ENCODE peak calls at places on chromosomes 4 and X, in eight cellular contexts. One of them, this sample, is unnamed.
A peak's percentile ranks its signal among the peaks of the same experiment; 100 is the strongest.

GRCh38 chr4:183746305-183747229 is 87.5 kb downstream of the TRAPPC11 start:
- DNase-seq in thyroid gland: peak; percentile 71
- DNase-seq in endodermal cell: peak; percentile 37
- DNase-seq in ovary: no peak
- DNase-seq in Peyer's patch: no peak
- DNase-seq in Karpas-422: no peak
- DNase-seq in colonic mucosa: no peak
- DNase-seq in IMR-90: peak; percentile 6
- DNase-seq in this sample: no peak

GRCh38 chrX:119482497-119483480 is 14.5 kb downstream of the SLC25A5 start:
- DNase-seq in Karpas-422: peak; percentile 80
- DNase-seq in ovary: peak; percentile 54
- DNase-seq in Peyer's patch: peak; percentile 79
- DNase-seq in colonic mucosa: peak; percentile 72
- DNase-seq in endodermal cell: peak; percentile 88
- DNase-seq in thyroid gland: peak; percentile 42
- DNase-seq in IMR-90: peak; percentile 39
- DNase-seq in this sample: peak; percentile 75

GRCh38 chr4:185227131-185227551 is 17.7 kb downstream of the SNX25 start:
- DNase-seq in colonic mucosa: no peak
- DNase-seq in ovary: no peak
- DNase-seq in IMR-90: peak; percentile 13
- DNase-seq in endodermal cell: no peak
- DNase-seq in Peyer's patch: no peak
- DNase-seq in thyroid gland: peak; percentile 43
- DNase-seq in Karpas-422: peak; percentile 54
- DNase-seq in this sample: no peak

GRCh38 chr4:68736813-68737212 is 66.4 kb upstream of the UGT2B15 start:
- DNase-seq in Karpas-422: no peak
- DNase-seq in thyroid gland: no peak
- DNase-seq in endodermal cell: no peak
- DNase-seq in ovary: no peak
- DNase-seq in Peyer's patch: no peak
- DNase-seq in colonic mucosa: no peak
- DNase-seq in IMR-90: no peak
- DNase-seq in this sample: no peak

GRCh38 chr4:146317783-146318182 is 103.4 kb downstream of the REELD1 start:
- DNase-seq in Peyer's patch: no peak
- DNase-seq in thyroid gland: no peak
- DNase-seq in ovary: no peak
- DNase-seq in Karpas-422: no peak
- DNase-seq in IMR-90: no peak
- DNase-seq in colonic mucosa: no peak
- DNase-seq in endodermal cell: no peak
- DNase-seq in this sample: no peak

GRCh38 chr4:42391356-42391675 is 6.0 kb upstream of the SHISA3 start:
- DNase-seq in Karpas-422: no peak
- DNase-seq in Peyer's patch: no peak
- DNase-seq in endodermal cell: no peak
- DNase-seq in IMR-90: no peak
- DNase-seq in ovary: no peak
- DNase-seq in thyroid gland: no peak
- DNase-seq in colonic mucosa: no peak
- DNase-seq in this sample: no peak

GRCh38 chr4:165476214-165477098 is 97.6 kb downstream of the CPE start:
- DNase-seq in colonic mucosa: no peak
- DNase-seq in thyroid gland: peak; percentile 7
- DNase-seq in IMR-90: peak; percentile 2
- DNase-seq in Peyer's patch: no peak
- DNase-seq in ovary: no peak
- DNase-seq in endodermal cell: no peak
- DNase-seq in Karpas-422: no peak
- DNase-seq in this sample: no peak

GRCh38 chrX:15761564-15762191 is 23.6 kb downstream of the CA5B start:
- DNase-seq in colonic mucosa: peak; percentile 26
- DNase-seq in Peyer's patch: no peak
- DNase-seq in thyroid gland: no peak
- DNase-seq in IMR-90: peak; percentile 41
- DNase-seq in ovary: no peak
- DNase-seq in endodermal cell: peak; percentile 79
- DNase-seq in Karpas-422: peak; percentile 78
- DNase-seq in this sample: no peak

GRCh38 chr4:113541933-113542332 is 219.6 kb downstream of the CAMK2D start:
- DNase-seq in Peyer's patch: no peak
- DNase-seq in ovary: no peak
- DNase-seq in IMR-90: peak; percentile 48
- DNase-seq in colonic mucosa: no peak
- DNase-seq in endodermal cell: no peak
- DNase-seq in Karpas-422: no peak
- DNase-seq in thyroid gland: no peak
- DNase-seq in this sample: no peak

GRCh38 chr4:144355809-144356757 is 215.6 kb upstream of the GYPA start:
- DNase-seq in endodermal cell: peak; percentile 72
- DNase-seq in Karpas-422: peak; percentile 48
- DNase-seq in thyroid gland: no peak
- DNase-seq in Peyer's patch: no peak
- DNase-seq in colonic mucosa: peak; percentile 23
- DNase-seq in IMR-90: peak; percentile 78
- DNase-seq in ovary: no peak
- DNase-seq in this sample: no peak

GRCh38 chrX:155857561-155857960 is 23.6 kb upstream of the VAMP7 start:
- DNase-seq in Karpas-422: no peak
- DNase-seq in ovary: no peak
- DNase-seq in thyroid gland: no peak
- DNase-seq in IMR-90: no peak
- DNase-seq in Peyer's patch: no peak
- DNase-seq in endodermal cell: peak; percentile 51
- DNase-seq in colonic mucosa: no peak
- DNase-seq in this sample: no peak

GRCh38 chrX:9907645-9908387 is 59.3 kb upstream of the CLDN34 start:
- DNase-seq in endodermal cell: no peak
- DNase-seq in ovary: no peak
- DNase-seq in thyroid gland: no peak
- DNase-seq in IMR-90: peak; percentile 94
- DNase-seq in Peyer's patch: no peak
- DNase-seq in colonic mucosa: no peak
- DNase-seq in Karpas-422: no peak
- DNase-seq in this sample: no peak

GRCh38 chr4:34412233-34412632 is 1832.1 kb downstream of the ARAP2 start:
- DNase-seq in endodermal cell: no peak
- DNase-seq in Karpas-422: no peak
- DNase-seq in Peyer's patch: no peak
- DNase-seq in ovary: no peak
- DNase-seq in thyroid gland: no peak
- DNase-seq in IMR-90: no peak
- DNase-seq in colonic mucosa: no peak
- DNase-seq in this sample: no peak

GRCh38 chrX:146109362-146109761 is 291.7 kb downstream of the SLITRK2 start:
- DNase-seq in Peyer's patch: no peak
- DNase-seq in ovary: no peak
- DNase-seq in colonic mucosa: no peak
- DNase-seq in thyroid gland: no peak
- DNase-seq in IMR-90: no peak
- DNase-seq in Karpas-422: no peak
- DNase-seq in endodermal cell: no peak
- DNase-seq in this sample: no peak

GRCh38 chr4:38287090-38287843 is 327.1 kb downstream of the PTTG2 start:
- DNase-seq in thyroid gland: no peak
- DNase-seq in Karpas-422: no peak
- DNase-seq in IMR-90: no peak
- DNase-seq in colonic mucosa: no peak
- DNase-seq in ovary: no peak
- DNase-seq in Peyer's patch: no peak
- DNase-seq in endodermal cell: peak; percentile 82
- DNase-seq in this sample: no peak

GRCh38 chr4:172042714-172043114 is 229.5 kb downstream of the GALNTL6 start:
- DNase-seq in ovary: no peak
- DNase-seq in colonic mucosa: no peak
- DNase-seq in Peyer's patch: no peak
- DNase-seq in thyroid gland: no peak
- DNase-seq in endodermal cell: no peak
- DNase-seq in IMR-90: no peak
- DNase-seq in Karpas-422: no peak
- DNase-seq in this sample: no peak

GRCh38 chr4:111984169-111984873 is 160.9 kb upstream of the FAM241A start:
- DNase-seq in endodermal cell: peak; percentile 49
- DNase-seq in Karpas-422: no peak
- DNase-seq in colonic mucosa: no peak
- DNase-seq in thyroid gland: no peak
- DNase-seq in Peyer's patch: no peak
- DNase-seq in IMR-90: no peak
- DNase-seq in ovary: no peak
- DNase-seq in this sample: no peak
- H3K4me1 ChIP-seq in endodermal cell: no peaks in the 10 kb centered on the region
- H3K4me1 ChIP-seq in Karpas-422: no peaks in the 10 kb centered on the region
- H3K4me1 ChIP-seq in colonic mucosa: no peaks in the 10 kb centered on the region
- H3K4me1 ChIP-seq in thyroid gland: no peaks in the 10 kb centered on the region
- H3K4me1 ChIP-seq in Peyer's patch: peaks cover 16% of the 10 kb centered on the region
- H3K4me1 ChIP-seq in IMR-90: no peaks in the 10 kb centered on the region
- H3K4me1 ChIP-seq in ovary: no peaks in the 10 kb centered on the region
- H3K4me1 ChIP-seq in this sample: no peaks in the 10 kb centered on the region

DNA sequence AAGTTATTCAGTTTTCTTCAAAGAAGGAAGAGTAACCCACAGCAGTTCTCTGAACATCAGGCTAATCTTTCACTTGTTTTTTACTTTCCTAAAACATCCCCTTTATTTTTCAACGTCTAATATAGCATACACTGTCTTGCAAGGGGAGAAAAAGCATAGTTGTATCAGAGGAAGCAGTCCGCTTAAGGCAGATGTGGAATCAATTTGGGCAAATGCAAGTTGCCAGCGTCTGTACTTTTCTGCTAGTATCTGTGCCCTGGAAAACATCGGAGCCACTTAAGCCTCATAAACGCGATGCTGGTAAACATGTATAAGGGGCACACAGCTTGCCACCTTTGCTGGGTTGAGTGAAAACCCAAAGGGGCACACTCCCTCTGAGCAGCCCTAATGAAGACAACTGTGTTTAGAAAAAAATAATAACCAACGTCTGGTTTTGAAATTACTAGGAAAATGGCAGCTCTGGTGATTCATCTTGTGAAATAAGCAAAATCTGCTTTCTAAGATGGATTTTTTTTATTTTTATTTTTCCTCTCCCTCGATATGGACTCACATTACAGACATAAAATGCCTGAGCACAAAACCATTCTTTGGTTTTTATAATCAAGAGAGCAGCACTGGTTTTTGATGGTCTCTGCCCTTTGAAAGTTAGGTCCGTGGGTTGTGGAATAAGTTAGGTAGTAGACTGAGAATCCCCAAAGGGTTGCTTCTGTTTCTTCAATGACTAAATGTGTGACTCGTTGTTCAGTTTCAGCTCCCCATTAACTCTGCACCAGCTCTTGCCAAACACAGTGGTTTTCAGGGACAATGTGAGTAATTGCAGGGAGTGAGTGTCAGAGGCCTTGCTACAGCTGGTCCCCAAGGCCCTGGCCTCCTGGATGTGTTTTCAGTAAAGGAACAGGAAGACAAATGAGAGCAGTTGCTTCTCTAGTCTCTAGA is 24.5 kb downstream of the SMIM20 start:
- DNase-seq in colonic mucosa: no peak
- DNase-seq in thyroid gland: no peak
- DNase-seq in IMR-90: peak; percentile 77
- DNase-seq in Peyer's patch: no peak
- DNase-seq in ovary: no peak
- DNase-seq in endodermal cell: no peak
- DNase-seq in Karpas-422: no peak
- DNase-seq in this sample: no peak
- H3K4me3 ChIP-seq in colonic mucosa: no peak overlapping the region
- H3K4me3 ChIP-seq in thyroid gland: no peak overlapping the region
- H3K4me3 ChIP-seq in IMR-90: no peak overlapping the region
- H3K4me3 ChIP-seq in Peyer's patch: no peak overlapping the region
- H3K4me3 ChIP-seq in ovary: no peak overlapping the region
- H3K4me3 ChIP-seq in endodermal cell: no peak overlapping the region
- H3K4me3 ChIP-seq in Karpas-422: no peak overlapping the region
- H3K4me3 ChIP-seq in this sample: no peak overlapping the region

GRCh38 chrX:153379971-153380581 is 21.1 kb downstream of the PNMA6E start:
- DNase-seq in thyroid gland: peak; percentile 63
- DNase-seq in Peyer's patch: no peak
- DNase-seq in Karpas-422: no peak
- DNase-seq in ovary: no peak
- DNase-seq in IMR-90: no peak
- DNase-seq in colonic mucosa: no peak
- DNase-seq in endodermal cell: no peak
- DNase-seq in this sample: no peak
- H3K9me3 ChIP-seq in thyroid gland: no peaks in the 10 kb centered on the region
- H3K9me3 ChIP-seq in Peyer's patch: no peaks in the 10 kb centered on the region
- H3K9me3 ChIP-seq in Karpas-422: peaks cover 7% of the 10 kb centered on the region
- H3K9me3 ChIP-seq in ovary: no peaks in the 10 kb centered on the region
- H3K9me3 ChIP-seq in IMR-90: no peaks in the 10 kb centered on the region
- H3K9me3 ChIP-seq in colonic mucosa: no peaks in the 10 kb centered on the region
- H3K9me3 ChIP-seq in endodermal cell: no peaks in the 10 kb centered on the region
- H3K9me3 ChIP-seq in this sample: peaks cover 9% of the 10 kb centered on the region

DNA sequence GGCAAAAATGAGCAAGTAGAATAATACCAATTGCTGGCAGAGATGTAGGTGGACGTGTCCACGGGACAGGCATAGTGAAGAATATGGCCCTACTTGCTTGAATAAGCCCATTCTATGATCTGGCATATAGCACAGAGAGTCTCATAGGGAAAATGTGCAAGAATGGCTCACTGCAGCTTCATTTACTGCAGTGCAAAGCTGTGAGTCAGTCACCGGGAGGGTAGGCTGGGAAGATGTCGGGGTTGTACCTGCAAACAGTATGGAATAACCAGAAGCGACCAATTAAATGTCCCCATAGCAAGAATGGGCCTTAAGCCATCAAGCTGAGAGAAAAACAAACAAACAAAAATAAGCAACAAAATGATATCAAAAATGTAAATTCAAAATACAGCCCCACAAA is 74.3 kb downstream of the DHX15 start:
- DNase-seq in endodermal cell: no peak
- DNase-seq in Karpas-422: no peak
- DNase-seq in Peyer's patch: no peak
- DNase-seq in colonic mucosa: no peak
- DNase-seq in thyroid gland: no peak
- DNase-seq in IMR-90: peak; percentile 24
- DNase-seq in ovary: no peak
- DNase-seq in this sample: no peak
- H3K4me1 ChIP-seq in endodermal cell: no peaks in the 10 kb centered on the region
- H3K4me1 ChIP-seq in Karpas-422: no peaks in the 10 kb centered on the region
- H3K4me1 ChIP-seq in Peyer's patch: no peaks in the 10 kb centered on the region
- H3K4me1 ChIP-seq in colonic mucosa: no peaks in the 10 kb centered on the region
- H3K4me1 ChIP-seq in thyroid gland: no peaks in the 10 kb centered on the region
- H3K4me1 ChIP-seq in IMR-90: peaks cover 2% of the 10 kb centered on the region
- H3K4me1 ChIP-seq in ovary: no peaks in the 10 kb centered on the region
- H3K4me1 ChIP-seq in this sample: no peaks in the 10 kb centered on the region

GRCh38 chrX:46588263-46588662 is 14.7 kb downstream of the CHST7 start:
- DNase-seq in endodermal cell: peak; percentile 60
- DNase-seq in IMR-90: peak; percentile 68
- DNase-seq in ovary: no peak
- DNase-seq in colonic mucosa: no peak
- DNase-seq in Karpas-422: no peak
- DNase-seq in Peyer's patch: no peak
- DNase-seq in thyroid gland: peak; percentile 8
- DNase-seq in this sample: no peak
- H3K4me3 ChIP-seq in endodermal cell: no peak overlapping the region
- H3K4me3 ChIP-seq in IMR-90: no peak overlapping the region
- H3K4me3 ChIP-seq in ovary: no peak overlapping the region
- H3K4me3 ChIP-seq in colonic mucosa: no peak overlapping the region
- H3K4me3 ChIP-seq in Karpas-422: no peak overlapping the region
- H3K4me3 ChIP-seq in Peyer's patch: no peak overlapping the region
- H3K4me3 ChIP-seq in thyroid gland: no peak overlapping the region
- H3K4me3 ChIP-seq in this sample: no peak overlapping the region

DNA sequence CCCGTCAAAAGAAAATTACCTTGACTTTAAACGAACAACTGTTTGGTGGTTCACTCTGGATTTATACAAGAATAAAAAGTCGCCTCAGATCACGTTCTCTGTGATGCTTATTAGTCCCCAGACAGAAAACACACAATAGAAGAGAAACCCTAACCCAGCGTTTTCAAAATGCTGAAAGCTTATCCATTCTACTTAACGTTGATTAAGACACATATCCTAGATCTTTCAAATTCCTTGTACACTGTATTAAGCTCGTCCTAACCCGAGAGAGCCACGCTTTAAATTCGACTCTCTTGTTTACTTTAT is 786 bp upstream of the PITX2 start:
- DNase-seq in colonic mucosa: no peak
- DNase-seq in IMR-90: no peak
- DNase-seq in thyroid gland: no peak
- DNase-seq in ovary: no peak
- DNase-seq in Peyer's patch: no peak
- DNase-seq in endodermal cell: no peak
- DNase-seq in Karpas-422: no peak
- DNase-seq in this sample: no peak
- H3K9me3 ChIP-seq in colonic mucosa: no peaks in the 10 kb centered on the region
- H3K9me3 ChIP-seq in IMR-90: peaks cover 11% of the 10 kb centered on the region
- H3K9me3 ChIP-seq in thyroid gland: no peaks in the 10 kb centered on the region
- H3K9me3 ChIP-seq in ovary: no peaks in the 10 kb centered on the region
- H3K9me3 ChIP-seq in Peyer's patch: no peaks in the 10 kb centered on the region
- H3K9me3 ChIP-seq in endodermal cell: no peaks in the 10 kb centered on the region
- H3K9me3 ChIP-seq in Karpas-422: no peaks in the 10 kb centered on the region
- H3K9me3 ChIP-seq in this sample: no peaks in the 10 kb centered on the region